ENCODE peak calls at places on chromosome 9, in seven cellular contexts. R, E, P, I, K, H and Z are unnamed samples.
A peak's percentile ranks its signal among the peaks of the same experiment; 100 is the strongest.

GRCh38 chr9:98228392-98229089 is 26.9 kb downstream of the TBC1D2 start:
- DNase-seq in R (no peak), E (no peak), P (no peak), I (no peak), K (no peak), H (no peak), Z (no peak)

GRCh38 chr9:97406620-97407177 is 5.2 kb upstream of the TDRD7 start:
- DNase-seq in R (no peak), E (no peak), P (no peak), I (no peak), K (no peak), H (no peak), Z (no peak)

GRCh38 chr9:105046907-105047651 is 119.1 kb upstream of the ABCA1 start:
- DNase-seq in R (peak; percentile 70), E (no peak), P (no peak), I (no peak), K (no peak), H (no peak), Z (no peak)

GRCh38 chr9:35599763-35600604 is 5.1 kb upstream of the TESK1 start:
- DNase-seq in R (no peak), E (no peak), P (no peak), I (no peak), K (no peak), H (no peak), Z (no peak)

GRCh38 chr9:113343732-113344231 is 3.7 kb upstream of the WDR31 start:
- DNase-seq in R (peak; percentile 94), E (peak; percentile 52), P (no peak), I (peak; percentile 97), K (no peak), H (no peak), Z (no peak)

GRCh38 chr9:94817291-94818195 is 91.0 kb downstream of the AOPEP start:
- DNase-seq in R (no peak), E (no peak), P (no peak), I (no peak), K (no peak), H (no peak), Z (no peak)

GRCh38 chr9:24602687-24603352 is 57.1 kb upstream of the IZUMO3 start:
- DNase-seq in R (no peak), E (no peak), P (no peak), I (no peak), K (no peak), H (no peak), Z (no peak)

GRCh38 chr9:112310826-112311225 is 22.6 kb downstream of the PTBP3 start:
- DNase-seq in R (no peak), E (no peak), P (no peak), I (no peak), K (no peak), H (no peak), Z (no peak)

GRCh38 chr9:112546149-112547012 is 59.8 kb downstream of the KIAA1958 start:
- DNase-seq in R (no peak), E (no peak), P (no peak), I (no peak), K (no peak), H (peak; percentile 5), Z (no peak)

GRCh38 chr9:113934167-113934566 is 58.1 kb downstream of the ZNF618 start:
- DNase-seq in R (no peak), E (no peak), P (no peak), I (no peak), K (no peak), H (no peak), Z (no peak)

GRCh38 chr9:113678119-113678861 is 197.8 kb upstream of the ZNF618 start:
- DNase-seq in R (no peak), E (no peak), P (no peak), I (no peak), K (no peak), H (no peak), Z (no peak)

GRCh38 chr9:101931756-101932155 is 193.3 kb upstream of the GRIN3A start:
- DNase-seq in R (no peak), E (no peak), P (no peak), I (no peak), K (no peak), H (no peak), Z (no peak)

GRCh38 chr9:18189876-18190670 is 283.9 kb upstream of the ADAMTSL1 start:
- DNase-seq in R (peak; percentile 37), E (no peak), P (no peak), I (no peak), K (no peak), H (no peak), Z (no peak)

GRCh38 chr9:91803970-91804752 is 145.9 kb downstream of the ROR2 start:
- DNase-seq in R (no peak), E (no peak), P (no peak), I (peak; percentile 42), K (no peak), H (no peak), Z (no peak)

GRCh38 chr9:133031496-133031911 is 707 bp downstream of the GTF3C5 start:
- DNase-seq in R (no peak), E (no peak), P (no peak), I (no peak), K (no peak), H (no peak), Z (no peak)

GRCh38 chr9:108100571-108100970 is 611.0 kb upstream of the KLF4 start:
- DNase-seq in R (no peak), E (no peak), P (no peak), I (no peak), K (no peak), H (no peak), Z (no peak)

GRCh38 chr9:136761545-136761981 is 2.8 kb downstream of the LCN15 start:
- DNase-seq in R (no peak), E (no peak), P (no peak), I (no peak), K (no peak), H (no peak), Z (no peak)

GRCh38 chr9:137477778-137478612 is 18.9 kb upstream of the NSMF start:
- DNase-seq in R (no peak), E (no peak), P (no peak), I (no peak), K (no peak), H (no peak), Z (no peak)

GRCh38 chr9:4386819-4387218 is 87.0 kb upstream of the GLIS3 start:
- DNase-seq in R (no peak), E (no peak), P (no peak), I (no peak), K (no peak), H (no peak), Z (no peak)

GRCh38 chr9:131116281-131117101 is 8.9 kb upstream of the NUP214 start:
- DNase-seq in R (peak; percentile 64), E (no peak), P (no peak), I (peak; percentile 61), K (no peak), H (no peak), Z (no peak)

GRCh38 chr9:1978941-1979340 is 36.2 kb upstream of the SMARCA2 start:
- DNase-seq in R (no peak), E (no peak), P (no peak), I (no peak), K (no peak), H (no peak), Z (no peak)

GRCh38 chr9:95143591-95144561 is 173.6 kb downstream of the FANCC start:
- DNase-seq in R (no peak), E (peak; percentile 95), P (no peak), I (peak; percentile 90), K (no peak), H (no peak), Z (no peak)

GRCh38 chr9:111644195-111644772 is 13.2 kb downstream of the DNAJC25 start:
- DNase-seq in R (no peak), E (no peak), P (no peak), I (no peak), K (no peak), H (no peak), Z (no peak)

GRCh38 chr9:82797539-82797938 is 265.4 kb downstream of the RASEF start:
- DNase-seq in R (peak; percentile 37), E (no peak), P (no peak), I (no peak), K (no peak), H (no peak), Z (no peak)

GRCh38 chr9:123689701-123690428 is 240.1 kb downstream of the DENND1A start:
- DNase-seq in R (no peak), E (no peak), P (no peak), I (no peak), K (no peak), H (no peak), Z (no peak)

GRCh38 chr9:137558127-137558526 is 6.4 kb downstream of the MRPL41 start:
- DNase-seq in R (no peak), E (no peak), P (no peak), I (no peak), K (no peak), H (no peak), Z (no peak)

GRCh38 chr9:136143215-136144001 is 24.7 kb upstream of the TMEM250 start:
- DNase-seq in R (peak; percentile 63), E (no peak), P (no peak), I (no peak), K (no peak), H (no peak), Z (no peak)

GRCh38 chr9:35911690-35912089 is 2.4 kb downstream of the SPAAR start:
- DNase-seq in R (no peak), E (no peak), P (no peak), I (no peak), K (no peak), H (no peak), Z (no peak)

GRCh38 chr9:123591283-123591682 is 235.3 kb downstream of the CRB2 start:
- DNase-seq in R (no peak), E (no peak), P (no peak), I (no peak), K (no peak), H (no peak), Z (no peak)

GRCh38 chr9:34578241-34579096 is 11.1 kb downstream of the CNTFR start:
- DNase-seq in R (peak; percentile 15), E (no peak), P (no peak), I (no peak), K (no peak), H (no peak), Z (no peak)

GRCh38 chr9:121783126-121783522 is 131.7 kb downstream of the DAB2IP start:
- DNase-seq in R (no peak), E (no peak), P (no peak), I (peak; percentile 52), K (no peak), H (no peak), Z (no peak)

GRCh38 chr9:76787677-76788076 is 23.4 kb downstream of the PCA3 start:
- DNase-seq in R (no peak), E (no peak), P (no peak), I (no peak), K (no peak), H (no peak), Z (no peak)

GRCh38 chr9:75803130-75803529 is 87.3 kb upstream of the PCSK5 start:
- DNase-seq in R (no peak), E (no peak), P (no peak), I (no peak), K (no peak), H (no peak), Z (no peak)

GRCh38 chr9:122070728-122071127 is 22.4 kb downstream of the TTLL11 start:
- DNase-seq in R (no peak), E (no peak), P (no peak), I (no peak), K (no peak), H (no peak), Z (no peak)

GRCh38 chr9:71681708-71682268 is 86.5 kb downstream of the CEMIP2 start:
- DNase-seq in R (no peak), E (no peak), P (no peak), I (no peak), K (no peak), H (no peak), Z (no peak)

GRCh38 chr9:86768020-86768419 is 179.3 kb downstream of the GAS1 start:
- DNase-seq in R (no peak), E (no peak), P (no peak), I (no peak), K (no peak), H (no peak), Z (no peak)